ENCODE peak calls at places on chromosomes 11 and 22, in five cellular contexts. I, U, F, Q and M are unnamed samples.

GRCh38 chr22:28425211-28425610 is 254.4 kb downstream of the TTC28 start:
- DNase-seq in I (no peak), U (no peak), F (no peak), Q (no peak), M (no peak)

GRCh38 chr22:47189056-47189916 is 426.8 kb downstream of the TBC1D22A start:
- DNase-seq in I (no peak), U (no peak), F (no peak), Q (no peak), M (peak; percentile 55)

GRCh38 chr22:17237031-17237668 is 17.9 kb upstream of the ADA2 start:
- DNase-seq in I (no peak), U (no peak), F (no peak), Q (no peak), M (no peak)

GRCh38 chr22:48855593-48856307 is 971.9 kb downstream of the BRD1 start:
- DNase-seq in I (no peak), U (no peak), F (no peak), Q (no peak), M (no peak)

GRCh38 chr22:23302171-23303002 is 122.1 kb downstream of the BCR start:
- DNase-seq in I (no peak), U (no peak), F (peak; percentile 14), Q (no peak), M (no peak)

GRCh38 chr22:21652010-21652546 is 10.0 kb downstream of the SDF2L1 start:
- DNase-seq in I (peak; percentile 95), U (peak; percentile 83), F (peak; percentile 88), Q (peak; percentile 91), M (peak; percentile 93)

GRCh38 chr11:121439337-121439736 is 12.8 kb upstream of the SORL1 start:
- DNase-seq in I (no peak), U (no peak), F (no peak), Q (no peak), M (no peak)

GRCh38 chr11:3841426-3842304 is 906 bp upstream of the RHOG start:
- DNase-seq in I (peak; percentile 86), U (peak; percentile 88), F (peak; percentile 91), Q (peak; percentile 89), M (peak; percentile 87)

GRCh38 chr22:31289335-31289734 is 3.0 kb downstream of the PIK3IP1 start:
- DNase-seq in I (no peak), U (no peak), F (no peak), Q (peak; percentile 47), M (no peak)

GRCh38 chr22:16975155-16975885 is 32.7 kb downstream of the GAB4 start:
- DNase-seq in I (no peak), U (no peak), F (no peak), Q (no peak), M (no peak)

GRCh38 chr22:40533712-40534378 is 102.7 kb downstream of the MRTFA start:
- DNase-seq in I (no peak), U (peak; percentile 72), F (peak; percentile 82), Q (no peak), M (no peak)

GRCh38 chr11:102287963-102288744 is 29.1 kb upstream of the BIRC3 start:
- DNase-seq in I (no peak), U (peak; percentile 85), F (peak; percentile 88), Q (peak; percentile 45), M (no peak)

GRCh38 chr11:27349919-27350318 is 13.1 kb downstream of the CCDC34 start:
- DNase-seq in I (no peak), U (no peak), F (no peak), Q (no peak), M (no peak)

GRCh38 chr22:29072193-29072978 is 449 bp upstream of the KREMEN1 start:
- DNase-seq in I (peak; percentile 80), U (peak; percentile 53), F (peak; percentile 77), Q (peak; percentile 98), M (peak; percentile 93)

GRCh38 chr11:76459299-76459698 is 14.5 kb downstream of the EMSY start:
- DNase-seq in I (no peak), U (no peak), F (no peak), Q (no peak), M (no peak)

GRCh38 chr22:27786253-27786898 is 15.2 kb downstream of the MN1 start:
- DNase-seq in I (no peak), U (no peak), F (no peak), Q (no peak), M (no peak)

GRCh38 chr22:38072322-38073149 is 11.4 kb downstream of the SLC16A8 start:
- DNase-seq in I (no peak), U (no peak), F (no peak), Q (no peak), M (no peak)

GRCh38 chr22:38073150-38074130 is 10.5 kb downstream of the SLC16A8 start:
- DNase-seq in I (no peak), U (no peak), F (no peak), Q (no peak), M (no peak)

GRCh38 chr22:38075961-38076360 is 8.0 kb downstream of the SLC16A8 start:
- DNase-seq in I (no peak), U (no peak), F (no peak), Q (no peak), M (no peak)

GRCh38 chr22:38075105-38075825 is 8.7 kb downstream of the SLC16A8 start:
- DNase-seq in I (no peak), U (no peak), F (no peak), Q (no peak), M (no peak)

DNA sequence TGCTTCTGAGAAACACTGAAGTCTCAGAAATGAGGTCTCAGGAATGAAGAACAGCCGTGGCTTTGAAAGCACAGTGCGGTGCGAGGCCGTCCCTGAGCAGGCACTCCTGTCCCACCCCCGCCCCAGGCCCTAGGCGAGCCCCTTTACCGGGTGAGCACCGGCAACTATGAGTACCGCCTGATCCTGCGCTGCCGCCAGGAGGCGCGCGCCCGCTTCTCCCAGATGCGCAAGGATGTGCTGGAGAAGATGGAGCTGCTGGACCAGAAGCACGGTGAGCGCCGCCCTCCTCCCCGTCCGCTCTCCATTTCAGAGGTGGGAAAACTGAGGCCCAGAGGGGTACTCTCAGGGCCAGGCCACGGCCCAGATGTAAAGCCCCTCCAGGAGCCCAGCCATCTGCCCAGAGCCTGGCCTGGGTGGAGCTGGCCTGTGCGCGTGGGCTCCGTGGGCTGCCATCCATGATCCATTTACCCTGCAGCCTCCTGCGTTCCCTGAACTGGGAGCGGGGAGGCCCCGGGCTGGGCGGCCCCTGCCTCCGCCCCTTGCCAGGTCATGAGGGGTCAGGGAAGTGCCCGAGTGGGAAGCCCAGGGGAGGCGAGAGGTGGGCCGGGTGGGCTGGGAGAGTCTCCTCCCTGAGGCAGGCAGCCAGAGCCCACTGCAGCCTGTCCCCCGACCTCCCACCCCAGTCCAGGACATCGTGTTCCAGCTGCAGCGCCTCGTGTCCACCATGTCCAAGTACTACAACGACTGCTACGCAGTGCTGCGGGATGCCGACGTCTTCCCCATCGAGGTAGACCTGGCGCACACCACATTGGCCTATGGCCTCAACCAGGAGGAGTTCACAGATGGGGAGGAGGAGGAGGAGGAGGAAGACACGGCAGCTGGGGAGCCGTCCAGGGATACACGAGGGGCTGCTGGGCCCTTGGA is 9.5 kb downstream of the SLC16A8 start:
- DNase-seq in I (no peak), U (peak; percentile 40), F (peak; percentile 60), Q (no peak), M (peak; percentile 70)
- TF ChIP-seq CTCF in I (no peak), U (peak; percentile 30), F (peak; percentile 67), Q (no peak), M (peak; percentile 42)

GRCh38 chr11:9663699-9664275 is at the start of gene SWAP70:
- DNase-seq in I (peak; percentile 93), U (peak; percentile 83), F (peak; percentile 92), Q (peak; percentile 90), M (peak; percentile 94)
- TF ChIP-seq CTCF in I (peak; percentile 31), U (peak; percentile 53), F (peak; percentile 37), Q (peak; percentile 57), M (peak; percentile 72)

GRCh38 chr11:78417888-78418583 is 416 bp upstream of the GAB2 start:
- DNase-seq in I (peak; percentile 75), U (peak; percentile 69), F (peak; percentile 87), Q (peak; percentile 85), M (peak; percentile 89)
- TF ChIP-seq CTCF in I (no peak), U (no peak), F (no peak), Q (no peak), M (peak; percentile 50)

GRCh38 chr22:26389125-26389524 is 39.9 kb upstream of the ASPHD2 start:
- DNase-seq in I (no peak), U (no peak), F (no peak), Q (no peak), M (no peak)

GRCh38 chr22:26394787-26395186 is 34.3 kb upstream of the ASPHD2 start:
- DNase-seq in I (no peak), U (no peak), F (no peak), Q (no peak), M (no peak)

GRCh38 chr22:26391623-26392022 is 37.4 kb upstream of the ASPHD2 start:
- DNase-seq in I (no peak), U (no peak), F (no peak), Q (no peak), M (no peak)

GRCh38 chr22:26395926-26396325 is 33.1 kb upstream of the ASPHD2 start:
- DNase-seq in I (no peak), U (no peak), F (no peak), Q (no peak), M (no peak)

DNA sequence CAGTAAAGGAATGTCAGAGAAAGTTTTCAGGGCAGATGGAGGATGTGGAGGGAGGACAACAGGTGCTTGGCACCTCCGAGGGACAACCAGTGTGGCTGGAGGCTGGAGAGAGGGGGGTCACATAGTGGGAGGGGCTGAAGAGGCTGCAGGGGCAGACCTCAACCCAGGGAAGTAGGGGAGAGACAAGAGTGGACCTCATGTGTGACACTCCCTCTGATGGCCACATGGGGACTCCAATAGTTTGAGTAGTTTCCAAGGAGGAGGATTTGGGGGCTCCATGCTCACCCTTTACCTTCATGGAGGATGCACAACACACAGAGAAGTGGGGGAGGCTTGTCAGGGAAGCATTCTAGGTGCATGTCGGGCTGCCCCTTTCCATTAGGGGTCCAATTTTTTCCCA is 35.1 kb upstream of the ASPHD2 start:
- DNase-seq in I (no peak), U (no peak), F (no peak), Q (no peak), M (no peak)
- TF ChIP-seq CTCF in I (no peak), U (no peak), F (no peak), Q (no peak), M (no peak)

GRCh38 chr11:16070573-16070972 is 285.8 kb downstream of the SOX6 start:
- DNase-seq in I (no peak), U (no peak), F (no peak), Q (no peak), M (no peak)
- TF ChIP-seq CTCF in I (no peak), U (no peak), F (no peak), Q (no peak), M (no peak)